ENCODE peak calls at places on chromosomes 11 and 22, in seven cellular contexts. One of them, this sample, is unnamed.

GRCh38 chr11:119804698-119805097 is 75.7 kb upstream of the NECTIN1 start:
- DNase-seq in A549: no peak
- DNase-seq in HCT116: no peak
- DNase-seq in WTC11: no peak
- DNase-seq in H1: no peak
- DNase-seq in HepG2: no peak
- DNase-seq in K562: no peak
- DNase-seq in this sample: no peak

GRCh38 chr11:119671561-119672015 is 57.4 kb downstream of the NECTIN1 start:
- DNase-seq in H1: no peak
- DNase-seq in K562: no peak
- DNase-seq in WTC11: no peak
- DNase-seq in HCT116: no peak
- DNase-seq in A549: no peak
- DNase-seq in HepG2: no peak
- DNase-seq in this sample: peak

GRCh38 chr11:64670975-64671374 is 52.0 kb downstream of the NRXN2 start:
- DNase-seq in H1: no peak
- DNase-seq in A549: no peak
- DNase-seq in HCT116: no peak
- DNase-seq in K562: no peak
- DNase-seq in HepG2: no peak
- DNase-seq in WTC11: no peak
- DNase-seq in this sample: no peak

GRCh38 chr11:97158256-97158655 is 768.4 kb downstream of the JRKL start:
- DNase-seq in HCT116: no peak
- DNase-seq in WTC11: no peak
- DNase-seq in H1: no peak
- DNase-seq in K562: no peak
- DNase-seq in A549: no peak
- DNase-seq in HepG2: no peak
- DNase-seq in this sample: no peak

GRCh38 chr11:59923813-59924212 is 14.4 kb upstream of the OOSP1 start:
- DNase-seq in A549: no peak
- DNase-seq in HCT116: no peak
- DNase-seq in HepG2: no peak
- DNase-seq in K562: peak
- DNase-seq in H1: peak
- DNase-seq in WTC11: peak
- DNase-seq in this sample: no peak

GRCh38 chr22:47005506-47006408 is 243.3 kb downstream of the TBC1D22A start:
- DNase-seq in H1: no peak
- DNase-seq in WTC11: no peak
- DNase-seq in A549: no peak
- DNase-seq in HepG2: no peak
- DNase-seq in HCT116: no peak
- DNase-seq in K562: no peak
- DNase-seq in this sample: no peak

GRCh38 chr22:23079814-23080521 is 9.6 kb downstream of the GNAZ start:
- DNase-seq in H1: no peak
- DNase-seq in K562: no peak
- DNase-seq in HepG2: peak
- DNase-seq in A549: no peak
- DNase-seq in WTC11: no peak
- DNase-seq in HCT116: no peak
- DNase-seq in this sample: no peak

GRCh38 chr22:45978275-45978713 is 1.3 kb upstream of the WNT7B start:
- DNase-seq in H1: no peak
- DNase-seq in HepG2: no peak
- DNase-seq in A549: no peak
- DNase-seq in WTC11: no peak
- DNase-seq in K562: no peak
- DNase-seq in HCT116: no peak
- DNase-seq in this sample: no peak

GRCh38 chr11:61666684-61667297 is 13.4 kb upstream of the DAGLA start:
- DNase-seq in HCT116: no peak
- DNase-seq in HepG2: peak
- DNase-seq in A549: no peak
- DNase-seq in H1: no peak
- DNase-seq in WTC11: no peak
- DNase-seq in K562: no peak
- DNase-seq in this sample: no peak

GRCh38 chr11:25163421-25163820 is 666.6 kb downstream of the LUZP2 start:
- DNase-seq in HCT116: no peak
- DNase-seq in WTC11: no peak
- DNase-seq in K562: no peak
- DNase-seq in A549: no peak
- DNase-seq in HepG2: no peak
- DNase-seq in H1: no peak
- DNase-seq in this sample: no peak

GRCh38 chr22:47446331-47446730 is 683.9 kb downstream of the TBC1D22A start:
- DNase-seq in A549: no peak
- DNase-seq in H1: no peak
- DNase-seq in HCT116: no peak
- DNase-seq in K562: no peak
- DNase-seq in HepG2: no peak
- DNase-seq in WTC11: no peak
- DNase-seq in this sample: no peak

GRCh38 chr11:61071208-61071681 is 31.0 kb upstream of the CD5 start:
- DNase-seq in WTC11: no peak
- DNase-seq in H1: no peak
- DNase-seq in HCT116: no peak
- DNase-seq in HepG2: no peak
- DNase-seq in A549: no peak
- DNase-seq in K562: no peak
- DNase-seq in this sample: no peak

GRCh38 chr11:102451693-102452460 is 688 bp downstream of the TMEM123 start:
- DNase-seq in HCT116: no peak
- DNase-seq in K562: peak
- DNase-seq in HepG2: peak
- DNase-seq in WTC11: peak
- DNase-seq in H1: peak
- DNase-seq in A549: peak
- DNase-seq in this sample: peak

GRCh38 chr11:119975561-119976152 is 162.3 kb downstream of the TRIM29 start:
- DNase-seq in K562: no peak
- DNase-seq in HCT116: no peak
- DNase-seq in H1: peak
- DNase-seq in A549: no peak
- DNase-seq in WTC11: peak
- DNase-seq in HepG2: no peak
- DNase-seq in this sample: no peak

GRCh38 chr11:84390441-84391078 is 1104.4 kb upstream of the CCDC90B start:
- DNase-seq in H1: no peak
- DNase-seq in HepG2: no peak
- DNase-seq in K562: no peak
- DNase-seq in HCT116: no peak
- DNase-seq in A549: no peak
- DNase-seq in WTC11: peak
- DNase-seq in this sample: no peak
- TF ChIP-seq CTCF in H1: peak
- TF ChIP-seq CTCF in HepG2: no peak
- TF ChIP-seq CTCF in K562: no peak
- TF ChIP-seq CTCF in HCT116: no peak
- TF ChIP-seq CTCF in A549: no peak
- TF ChIP-seq CTCF in WTC11: peak
- TF ChIP-seq CTCF in this sample: no peak

GRCh38 chr11:134541951-134542350 is 129.9 kb upstream of the B3GAT1 start:
- DNase-seq in HCT116: no peak
- DNase-seq in K562: no peak
- DNase-seq in H1: peak
- DNase-seq in WTC11: no peak
- DNase-seq in A549: no peak
- DNase-seq in HepG2: no peak
- DNase-seq in this sample: no peak
- TF ChIP-seq MAX in HCT116: no peak
- TF ChIP-seq MAX in K562: no peak
- TF ChIP-seq MAX in H1: no peak
- TF ChIP-seq MAX in WTC11: no peak
- TF ChIP-seq MAX in A549: no peak
- TF ChIP-seq MAX in HepG2: no peak
- TF ChIP-seq MAX in this sample: no peak

DNA sequence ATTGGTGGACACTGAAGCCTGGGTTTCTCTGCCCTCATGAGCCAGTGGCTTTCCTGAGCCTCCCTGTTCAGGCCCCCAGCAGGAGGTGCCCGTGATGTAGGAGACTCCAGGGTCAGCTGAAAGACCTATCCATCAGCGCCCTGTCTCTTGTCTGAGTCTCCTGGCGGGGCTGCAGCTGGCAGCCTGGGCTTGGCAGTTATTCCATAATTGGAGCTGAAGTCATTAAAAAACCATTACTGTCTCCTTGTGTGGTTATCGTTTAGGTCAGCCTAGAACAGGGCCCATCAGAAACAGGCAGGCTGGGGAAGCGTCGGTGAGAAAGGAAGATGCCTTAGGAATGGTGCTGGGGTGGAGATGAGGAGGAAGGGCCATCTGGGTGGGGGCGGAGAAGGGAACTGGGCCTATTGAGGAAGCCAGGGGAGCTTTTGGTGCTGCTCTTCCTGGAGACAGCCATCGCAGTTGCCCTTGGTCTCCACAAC is 5.0 kb downstream of the TUB start:
- DNase-seq in HCT116: no peak
- DNase-seq in A549: no peak
- DNase-seq in H1: no peak
- DNase-seq in WTC11: no peak
- DNase-seq in K562: no peak
- DNase-seq in HepG2: no peak
- DNase-seq in this sample: no peak
- TF ChIP-seq CTCF in HCT116: no peak
- TF ChIP-seq CTCF in A549: no peak
- TF ChIP-seq CTCF in H1: no peak
- TF ChIP-seq CTCF in WTC11: no peak
- TF ChIP-seq CTCF in K562: no peak
- TF ChIP-seq CTCF in HepG2: no peak
- TF ChIP-seq CTCF in this sample: no peak

GRCh38 chr22:35377735-35378134 is 3.2 kb upstream of the HMOX1 start:
- DNase-seq in K562: no peak
- DNase-seq in WTC11: no peak
- DNase-seq in HCT116: no peak
- DNase-seq in A549: no peak
- DNase-seq in HepG2: no peak
- DNase-seq in H1: no peak
- DNase-seq in this sample: no peak

GRCh38 chr22:35379146-35379993 is 1.5 kb upstream of the HMOX1 start:
- DNase-seq in WTC11: no peak
- DNase-seq in HCT116: no peak
- DNase-seq in HepG2: peak
- DNase-seq in A549: no peak
- DNase-seq in K562: no peak
- DNase-seq in H1: no peak
- DNase-seq in this sample: no peak

GRCh38 chr22:35378547-35379078 is 2.3 kb upstream of the HMOX1 start:
- DNase-seq in H1: no peak
- DNase-seq in A549: no peak
- DNase-seq in K562: no peak
- DNase-seq in WTC11: no peak
- DNase-seq in HCT116: no peak
- DNase-seq in HepG2: peak
- DNase-seq in this sample: no peak

GRCh38 chr22:35375031-35375430 is 5.9 kb upstream of the HMOX1 start:
- DNase-seq in H1: no peak
- DNase-seq in HCT116: no peak
- DNase-seq in WTC11: no peak
- DNase-seq in A549: no peak
- DNase-seq in HepG2: no peak
- DNase-seq in K562: no peak
- DNase-seq in this sample: no peak

DNA sequence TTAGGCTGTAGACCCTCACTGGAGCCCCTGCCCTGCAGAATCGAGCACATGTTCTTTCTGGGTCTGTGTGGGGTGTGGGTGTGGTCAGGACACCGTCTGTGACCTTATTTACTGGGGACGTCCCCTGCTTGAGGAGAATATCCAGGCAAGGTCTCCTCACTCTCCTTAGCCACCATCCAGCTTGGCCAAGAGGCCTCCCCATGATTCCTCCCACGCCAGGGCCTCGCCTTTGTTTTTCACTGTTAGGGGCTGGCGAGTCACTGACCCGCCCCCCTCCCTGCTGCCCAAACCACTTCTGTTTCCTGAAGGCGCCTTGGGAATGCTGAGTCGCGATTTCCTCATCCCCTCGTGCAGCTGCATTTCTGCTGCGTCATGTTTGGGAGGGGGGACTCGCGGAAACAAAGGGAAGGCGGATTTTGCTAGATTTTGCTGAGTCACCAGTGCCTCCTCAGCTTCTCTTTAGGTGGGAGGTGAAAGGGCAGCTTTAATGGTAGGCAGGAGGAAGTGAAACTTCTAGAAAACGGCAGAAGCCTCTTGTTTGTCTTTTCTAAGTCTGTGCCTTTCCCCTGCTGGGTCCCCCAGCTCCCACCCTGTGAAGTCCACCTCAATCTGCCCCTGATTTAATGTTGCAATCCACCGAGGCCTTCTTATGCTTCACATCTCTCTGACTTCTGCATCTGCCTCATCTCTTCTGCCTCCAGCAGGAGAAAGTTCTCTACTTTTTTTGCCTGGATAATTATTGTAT is 4.0 kb upstream of the HMOX1 start:
- DNase-seq in HepG2: peak
- DNase-seq in H1: peak
- DNase-seq in K562: peak
- DNase-seq in HCT116: peak
- DNase-seq in A549: peak
- DNase-seq in WTC11: peak
- DNase-seq in this sample: peak
- TF ChIP-seq MAX in HepG2: peak
- TF ChIP-seq MAX in H1: peak
- TF ChIP-seq MAX in K562: peak
- TF ChIP-seq MAX in HCT116: peak
- TF ChIP-seq MAX in A549: peak
- TF ChIP-seq MAX in WTC11: peak
- TF ChIP-seq MAX in this sample: peak

GRCh38 chr11:129375731-129376657 is at the start of gene BARX2:
- DNase-seq in WTC11: peak
- DNase-seq in H1: peak
- DNase-seq in HCT116: peak
- DNase-seq in HepG2: peak
- DNase-seq in A549: peak
- DNase-seq in K562: peak
- DNase-seq in this sample: peak
- TF ChIP-seq CTCF in WTC11: no peak
- TF ChIP-seq CTCF in H1: peak
- TF ChIP-seq CTCF in HCT116: peak
- TF ChIP-seq CTCF in HepG2: peak
- TF ChIP-seq CTCF in A549: peak
- TF ChIP-seq CTCF in K562: no peak
- TF ChIP-seq CTCF in this sample: peak

GRCh38 chr11:70577948-70578347 is 179.6 kb downstream of the CTTN start:
- DNase-seq in H1: no peak
- DNase-seq in K562: no peak
- DNase-seq in HCT116: no peak
- DNase-seq in HepG2: no peak
- DNase-seq in A549: no peak
- DNase-seq in WTC11: no peak
- DNase-seq in this sample: no peak
- TF ChIP-seq MAX in H1: no peak
- TF ChIP-seq MAX in K562: no peak
- TF ChIP-seq MAX in HCT116: no peak
- TF ChIP-seq MAX in HepG2: no peak
- TF ChIP-seq MAX in A549: no peak
- TF ChIP-seq MAX in WTC11: no peak
- TF ChIP-seq MAX in this sample: no peak